ENCODE peak calls at places on chromosomes 12 and 14, in four cellular contexts. Z is PC-3, D is AG04449, X is choroid plexus epithelial cell. U is an unnamed sample.

GRCh38 chr14:61168126-61168525 is 113.0 kb downstream of the TMEM30B start:
- DNase-seq in X (no peak), D (no peak), Z (no peak), U (no peak)

GRCh38 chr14:102849522-102850379 is 72.5 kb downstream of the TRAF3 start:
- DNase-seq in Z (no peak), X (peak), D (no peak), U (no peak)

GRCh38 chr14:22935156-22935555 is 6.0 kb upstream of the PRMT5 start:
- DNase-seq in Z (no peak), D (no peak), X (no peak), U (no peak)

GRCh38 chr14:103105580-103106168 is 11.1 kb downstream of the EXOC3L4 start:
- DNase-seq in D (no peak), Z (peak), X (no peak), U (no peak)

GRCh38 chr14:100078216-100078780 is 13.1 kb downstream of the EVL start:
- DNase-seq in X (no peak), D (no peak), Z (no peak), U (no peak)

GRCh38 chr12:6766651-6767300 is 613 bp downstream of the PTMS start:
- DNase-seq in Z (peak), D (no peak), X (peak), U (no peak)

GRCh38 chr14:91509083-91509877 is 830 bp downstream of the PPP4R3A start:
- DNase-seq in Z (no peak), D (no peak), X (peak), U (no peak)

GRCh38 chr14:77053046-77053841 is 24.7 kb upstream of the IRF2BPL start:
- DNase-seq in X (peak), Z (no peak), D (no peak), U (peak)

GRCh38 chr12:61574339-61574738 is 685.9 kb upstream of the USP15 start:
- DNase-seq in D (no peak), Z (no peak), X (no peak), U (no peak)

GRCh38 chr12:108589028-108589839 is 8.7 kb downstream of the TMEM119 start:
- DNase-seq in D (no peak), Z (no peak), X (peak), U (no peak)

GRCh38 chr12:129096968-129097367 is 243.7 kb downstream of the GLT1D1 start:
- DNase-seq in D (no peak), Z (no peak), X (no peak), U (no peak)

GRCh38 chr12:129097451-129097850 is 244.2 kb downstream of the GLT1D1 start:
- DNase-seq in D (no peak), X (no peak), Z (no peak), U (no peak)

GRCh38 chr12:129102233-129102632 is 249.0 kb downstream of the GLT1D1 start:
- DNase-seq in Z (no peak), D (no peak), X (no peak), U (no peak)

GRCh38 chr12:129096184-129096583 is 242.9 kb downstream of the GLT1D1 start:
- DNase-seq in X (no peak), Z (no peak), D (no peak), U (no peak)

DNA sequence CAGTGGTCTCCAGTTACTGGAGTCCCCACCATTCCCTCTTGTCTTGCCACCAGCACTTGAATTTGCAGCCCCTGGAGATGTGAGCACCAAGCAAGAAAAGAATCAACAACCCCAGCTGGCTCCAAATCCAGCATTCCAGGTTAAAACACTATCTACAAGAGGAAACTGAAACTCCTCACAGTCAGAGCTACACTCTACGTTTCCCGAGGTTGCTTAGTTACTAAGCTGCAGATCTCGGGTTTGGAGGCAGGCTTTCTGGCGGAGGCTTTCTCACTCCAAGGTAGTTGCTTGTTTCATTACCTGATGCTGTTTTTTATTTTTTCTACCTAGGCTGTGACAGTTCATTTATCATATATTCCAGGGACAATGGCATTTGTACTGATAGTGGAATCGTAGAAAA is 248.1 kb downstream of the GLT1D1 start:
- DNase-seq in D (no peak), Z (no peak), X (no peak), U (no peak)
- TF ChIP-seq CTCF in D (no peak), Z (no peak), X (no peak), U (no peak)

GRCh38 chr14:86794689-86795088 is 1198.3 kb downstream of the GALC start:
- DNase-seq in X (no peak), D (no peak), Z (no peak), U (no peak)

GRCh38 chr14:86788229-86788628 is 1204.8 kb downstream of the GALC start:
- DNase-seq in D (no peak), Z (no peak), X (no peak), U (no peak)

GRCh38 chr14:86787782-86788181 is 1205.2 kb downstream of the GALC start:
- DNase-seq in D (peak), X (peak), Z (peak), U (no peak)

GRCh38 chr14:86796221-86797074 is 1196.5 kb downstream of the GALC start:
- DNase-seq in D (no peak), X (peak), Z (no peak), U (no peak)

DNA sequence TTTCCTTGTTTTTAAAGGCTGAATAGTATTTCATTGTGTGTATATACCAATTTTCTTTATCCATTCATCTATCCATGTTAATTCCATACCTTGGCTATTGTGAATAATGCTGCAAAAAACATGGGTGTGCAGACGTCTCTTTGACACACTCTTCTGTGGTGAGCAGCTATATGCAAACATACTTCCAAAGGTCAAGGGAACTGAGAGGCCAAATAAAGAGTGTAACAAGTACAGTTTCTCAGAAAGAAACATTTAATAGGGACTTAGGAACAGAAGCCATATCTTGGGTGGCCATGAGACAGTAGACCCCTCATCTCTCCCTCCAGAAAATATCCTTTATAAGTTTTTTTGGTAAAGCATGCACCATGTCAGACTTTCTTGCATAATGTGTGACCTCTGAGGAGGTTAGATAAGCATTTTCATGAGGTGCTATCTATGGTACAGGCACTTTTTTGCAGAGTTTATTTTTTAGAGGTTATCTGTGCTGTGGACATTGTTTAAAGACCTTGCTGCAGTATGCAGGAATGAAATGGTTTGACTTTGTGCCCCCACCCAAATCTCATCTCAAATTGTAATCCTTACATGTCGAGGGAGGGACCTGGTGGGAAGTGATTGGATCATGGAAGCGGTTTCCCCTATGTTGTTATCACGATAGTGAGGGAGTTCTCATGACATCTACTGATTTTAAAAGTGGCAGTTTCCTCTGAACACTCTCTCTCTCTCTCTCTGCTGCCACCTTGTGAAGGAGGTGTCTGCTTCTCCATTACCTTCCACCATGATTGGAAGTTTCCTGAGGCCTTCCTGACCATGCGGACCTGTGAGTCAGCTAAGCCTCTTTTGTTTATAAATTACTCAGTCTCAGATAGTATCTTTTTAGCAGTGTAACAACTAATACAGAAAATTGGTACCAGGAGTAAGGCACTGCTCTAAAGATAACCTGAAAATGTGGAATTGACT is 1202.3 kb downstream of the GALC start:
- DNase-seq in Z (no peak), X (no peak), D (no peak), U (no peak)
- TF ChIP-seq CTCF in Z (no peak), X (no peak), D (no peak), U (no peak)

GRCh38 chr12:11756523-11756922 is 107.0 kb downstream of the ETV6 start:
- DNase-seq in Z (no peak), X (no peak), D (no peak), U (no peak)

GRCh38 chr12:11757095-11757494 is 107.6 kb downstream of the ETV6 start:
- DNase-seq in Z (no peak), X (no peak), D (no peak), U (no peak)

GRCh38 chr12:11758087-11758837 is 108.8 kb downstream of the ETV6 start:
- DNase-seq in Z (no peak), X (no peak), D (no peak), U (no peak)

GRCh38 chr12:11758838-11759509 is 109.5 kb downstream of the ETV6 start:
- DNase-seq in D (no peak), Z (no peak), X (peak), U (no peak)

GRCh38 chr12:11757531-11757930 is 108.1 kb downstream of the ETV6 start:
- DNase-seq in X (no peak), D (no peak), Z (no peak), U (no peak)
- TF ChIP-seq CTCF in X (no peak), D (no peak), Z (no peak), U (no peak)

GRCh38 chr12:12561305-12562015 is 1.2 kb downstream of the DUSP16 start:
- DNase-seq in D (no peak), Z (peak), X (peak), U (no peak)

GRCh38 chr12:12562016-12562483 is 613 bp downstream of the DUSP16 start:
- DNase-seq in Z (peak), D (no peak), X (peak), U (no peak)

GRCh38 chr12:12563529-12563928 is 866 bp upstream of the DUSP16 start:
- DNase-seq in Z (no peak), X (peak), D (no peak), U (no peak)

GRCh38 chr12:12560587-12561304 is 1.9 kb downstream of the DUSP16 start:
- DNase-seq in X (peak), D (no peak), Z (peak), U (no peak)

GRCh38 chr12:12562585-12563245 is at the start of gene DUSP16:
- DNase-seq in Z (peak), D (peak), X (peak), U (peak)
- TF ChIP-seq CTCF in Z (no peak), D (peak), X (no peak), U (no peak)

DNA sequence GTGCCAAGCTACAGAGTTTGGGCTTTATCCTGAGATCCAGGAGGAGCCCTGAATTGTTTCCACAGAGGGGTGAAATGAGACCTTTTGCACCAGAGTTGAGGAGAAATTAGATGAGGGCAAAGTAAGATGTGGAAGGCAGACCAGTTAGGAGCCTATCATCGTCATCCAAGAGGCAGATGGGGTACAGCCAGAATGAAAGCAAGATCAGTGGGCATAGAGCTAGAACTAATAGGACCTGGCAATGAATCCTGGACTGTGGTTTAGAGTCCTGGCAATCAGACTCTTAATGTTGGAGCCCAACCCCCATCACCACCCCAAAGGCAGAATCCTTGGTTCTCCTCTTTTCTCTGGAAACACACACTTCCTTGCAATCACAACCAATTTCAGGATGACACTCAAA is 166.6 kb upstream of the HMGA2 start:
- DNase-seq in D (no peak), Z (peak), X (no peak), U (no peak)
- TF ChIP-seq CTCF in D (no peak), Z (no peak), X (no peak), U (no peak)

GRCh38 chr14:97385727-97386126 is 588.5 kb downstream of the VRK1 start:
- DNase-seq in D (no peak), X (no peak), Z (no peak), U (no peak)
- TF ChIP-seq CTCF in D (no peak), X (no peak), Z (no peak), U (no peak)

GRCh38 chr14:71604231-71604630 is 328.0 kb upstream of the RGS6 start:
- DNase-seq in X (no peak), Z (no peak), D (no peak), U (no peak)

GRCh38 chr14:71602524-71602923 is 329.7 kb upstream of the RGS6 start:
- DNase-seq in Z (no peak), X (no peak), D (no peak), U (no peak)

GRCh38 chr14:71597955-71598659 is 334.1 kb upstream of the RGS6 start:
- DNase-seq in D (no peak), X (no peak), Z (no peak), U (no peak)

GRCh38 chr14:71597289-71597920 is 334.8 kb upstream of the RGS6 start:
- DNase-seq in D (no peak), Z (no peak), X (no peak), U (no peak)

DNA sequence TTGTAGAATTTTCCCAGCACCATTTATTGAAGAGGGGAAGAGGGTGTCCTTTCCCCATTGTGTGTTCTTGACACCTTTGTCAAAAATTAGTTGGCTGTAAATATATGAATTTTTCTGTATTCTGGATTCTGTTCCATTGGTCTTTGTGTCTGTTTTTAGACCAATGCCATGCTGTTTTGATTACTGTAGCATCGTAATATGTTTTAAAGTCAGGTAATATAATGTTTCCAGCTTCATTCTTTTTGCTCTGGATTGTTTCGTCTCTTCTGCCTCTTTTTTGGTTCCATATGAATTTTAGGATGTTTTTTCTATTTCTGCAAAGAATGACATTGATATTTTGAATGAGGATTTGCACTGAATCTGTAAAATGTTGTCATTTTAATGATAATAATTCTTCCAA is 331.9 kb upstream of the RGS6 start:
- DNase-seq in D (no peak), Z (no peak), X (no peak), U (no peak)
- TF ChIP-seq CTCF in D (no peak), Z (no peak), X (no peak), U (no peak)